ENCODE peak calls at places on chromosomes 16 and 17, in six cellular contexts. One of them, this sample, is unnamed.

GRCh38 chr17:21201302-21201602 is 12.7 kb downstream of the TMEM11 start:
- DNase-seq in IMR-90: no peak
- DNase-seq in mucosa of descending colon: no peak
- DNase-seq in NCI-H510A treated with DMSO at 0.1 percent for 48 hours: no peak
- DNase-seq in astrocyte of the cerebellum: no peak
- DNase-seq in esophagus squamous epithelium: no peak
- DNase-seq in this sample: no peak

GRCh38 chr16:55515110-55515509 is 6.2 kb downstream of the LPCAT2 start:
- DNase-seq in IMR-90: peak; percentile 54
- DNase-seq in mucosa of descending colon: no peak
- DNase-seq in NCI-H510A treated with DMSO at 0.1 percent for 48 hours: no peak
- DNase-seq in astrocyte of the cerebellum: no peak
- DNase-seq in esophagus squamous epithelium: no peak
- DNase-seq in this sample: no peak

GRCh38 chr17:82092995-82093751 is 4.9 kb downstream of the FASN start:
- DNase-seq in IMR-90: no peak
- DNase-seq in mucosa of descending colon: peak; percentile 52
- DNase-seq in NCI-H510A treated with DMSO at 0.1 percent for 48 hours: no peak
- DNase-seq in astrocyte of the cerebellum: no peak
- DNase-seq in esophagus squamous epithelium: no peak
- DNase-seq in this sample: no peak

GRCh38 chr16:85372627-85373372 is 240.3 kb upstream of the GSE1 start:
- DNase-seq in IMR-90: peak; percentile 85
- DNase-seq in mucosa of descending colon: no peak
- DNase-seq in NCI-H510A treated with DMSO at 0.1 percent for 48 hours: no peak
- DNase-seq in astrocyte of the cerebellum: no peak
- DNase-seq in esophagus squamous epithelium: no peak
- DNase-seq in this sample: no peak

GRCh38 chr17:61419496-61420046 is 19.9 kb downstream of the TBX2 start:
- DNase-seq in IMR-90: no peak
- DNase-seq in mucosa of descending colon: no peak
- DNase-seq in NCI-H510A treated with DMSO at 0.1 percent for 48 hours: no peak
- DNase-seq in astrocyte of the cerebellum: no peak
- DNase-seq in esophagus squamous epithelium: no peak
- DNase-seq in this sample: no peak

GRCh38 chr16:15874745-15875314 is 13.6 kb downstream of the CEP20 start:
- DNase-seq in IMR-90: peak; percentile 80
- DNase-seq in mucosa of descending colon: no peak
- DNase-seq in NCI-H510A treated with DMSO at 0.1 percent for 48 hours: peak; percentile 51
- DNase-seq in astrocyte of the cerebellum: peak; percentile 64
- DNase-seq in esophagus squamous epithelium: no peak
- DNase-seq in this sample: peak; percentile 62

GRCh38 chr17:8243827-8244226 is 4.0 kb downstream of the CTC1 start:
- DNase-seq in IMR-90: no peak
- DNase-seq in mucosa of descending colon: no peak
- DNase-seq in NCI-H510A treated with DMSO at 0.1 percent for 48 hours: no peak
- DNase-seq in astrocyte of the cerebellum: no peak
- DNase-seq in esophagus squamous epithelium: no peak
- DNase-seq in this sample: no peak

GRCh38 chr17:69960755-69961154 is 114.3 kb upstream of the KCNJ16 start:
- DNase-seq in IMR-90: no peak
- DNase-seq in mucosa of descending colon: no peak
- DNase-seq in NCI-H510A treated with DMSO at 0.1 percent for 48 hours: peak; percentile 13
- DNase-seq in astrocyte of the cerebellum: no peak
- DNase-seq in esophagus squamous epithelium: no peak
- DNase-seq in this sample: no peak

GRCh38 chr16:30903002-30903401 is 6.6 kb downstream of the CTF1 start:
- DNase-seq in IMR-90: no peak
- DNase-seq in mucosa of descending colon: no peak
- DNase-seq in NCI-H510A treated with DMSO at 0.1 percent for 48 hours: no peak
- DNase-seq in astrocyte of the cerebellum: no peak
- DNase-seq in esophagus squamous epithelium: no peak
- DNase-seq in this sample: no peak

GRCh38 chr17:3796110-3796821 is 4.7 kb downstream of the ITGAE start:
- DNase-seq in IMR-90: no peak
- DNase-seq in mucosa of descending colon: peak; percentile 80
- DNase-seq in NCI-H510A treated with DMSO at 0.1 percent for 48 hours: no peak
- DNase-seq in astrocyte of the cerebellum: no peak
- DNase-seq in esophagus squamous epithelium: no peak
- DNase-seq in this sample: no peak

GRCh38 chr17:55601874-55602364 is 90.7 kb upstream of the SMIM36 start:
- DNase-seq in IMR-90: peak; percentile 61
- DNase-seq in mucosa of descending colon: no peak
- DNase-seq in NCI-H510A treated with DMSO at 0.1 percent for 48 hours: peak; percentile 22
- DNase-seq in astrocyte of the cerebellum: peak; percentile 41
- DNase-seq in esophagus squamous epithelium: no peak
- DNase-seq in this sample: no peak

GRCh38 chr17:72950236-72950931 is 142.1 kb downstream of the SLC39A11 start:
- DNase-seq in IMR-90: no peak
- DNase-seq in mucosa of descending colon: no peak
- DNase-seq in NCI-H510A treated with DMSO at 0.1 percent for 48 hours: no peak
- DNase-seq in astrocyte of the cerebellum: no peak
- DNase-seq in esophagus squamous epithelium: no peak
- DNase-seq in this sample: no peak

GRCh38 chr16:77675464-77676324 is 46.6 kb upstream of the NUDT7 start:
- DNase-seq in IMR-90: peak; percentile 78
- DNase-seq in mucosa of descending colon: no peak
- DNase-seq in NCI-H510A treated with DMSO at 0.1 percent for 48 hours: peak; percentile 44
- DNase-seq in astrocyte of the cerebellum: peak; percentile 72
- DNase-seq in esophagus squamous epithelium: no peak
- DNase-seq in this sample: peak; percentile 51

GRCh38 chr17:56297142-56297541 is 143.9 kb downstream of the ANKFN1 start:
- DNase-seq in IMR-90: peak; percentile 62
- DNase-seq in mucosa of descending colon: no peak
- DNase-seq in NCI-H510A treated with DMSO at 0.1 percent for 48 hours: no peak
- DNase-seq in astrocyte of the cerebellum: peak; percentile 28
- DNase-seq in esophagus squamous epithelium: no peak
- DNase-seq in this sample: no peak

GRCh38 chr16:1003551-1004347 is 22.2 kb downstream of the SOX8 start:
- DNase-seq in IMR-90: peak; percentile 14
- DNase-seq in mucosa of descending colon: no peak
- DNase-seq in NCI-H510A treated with DMSO at 0.1 percent for 48 hours: no peak
- DNase-seq in astrocyte of the cerebellum: no peak
- DNase-seq in esophagus squamous epithelium: no peak
- DNase-seq in this sample: no peak

GRCh38 chr16:1760911-1761310 is 10.4 kb downstream of the NME3 start:
- DNase-seq in IMR-90: no peak
- DNase-seq in mucosa of descending colon: no peak
- DNase-seq in NCI-H510A treated with DMSO at 0.1 percent for 48 hours: no peak
- DNase-seq in astrocyte of the cerebellum: no peak
- DNase-seq in esophagus squamous epithelium: no peak
- DNase-seq in this sample: no peak

GRCh38 chr16:83878838-83879237 is 20.1 kb upstream of the MLYCD start:
- DNase-seq in IMR-90: peak; percentile 60
- DNase-seq in mucosa of descending colon: no peak
- DNase-seq in NCI-H510A treated with DMSO at 0.1 percent for 48 hours: peak; percentile 14
- DNase-seq in astrocyte of the cerebellum: peak; percentile 50
- DNase-seq in esophagus squamous epithelium: no peak
- DNase-seq in this sample: peak; percentile 52

GRCh38 chr17:31058958-31059357 is 35.8 kb upstream of the NF1 start:
- DNase-seq in IMR-90: no peak
- DNase-seq in mucosa of descending colon: no peak
- DNase-seq in NCI-H510A treated with DMSO at 0.1 percent for 48 hours: no peak
- DNase-seq in astrocyte of the cerebellum: no peak
- DNase-seq in esophagus squamous epithelium: no peak
- DNase-seq in this sample: no peak

GRCh38 chr16:28063047-28063521 is 430 bp downstream of the GSG1L start:
- DNase-seq in IMR-90: peak; percentile 10
- DNase-seq in mucosa of descending colon: peak; percentile 32
- DNase-seq in NCI-H510A treated with DMSO at 0.1 percent for 48 hours: no peak
- DNase-seq in astrocyte of the cerebellum: no peak
- DNase-seq in esophagus squamous epithelium: no peak
- DNase-seq in this sample: no peak

GRCh38 chr16:87418216-87418615 is 26.1 kb downstream of the MAP1LC3B start:
- DNase-seq in IMR-90: no peak
- DNase-seq in mucosa of descending colon: no peak
- DNase-seq in NCI-H510A treated with DMSO at 0.1 percent for 48 hours: no peak
- DNase-seq in astrocyte of the cerebellum: no peak
- DNase-seq in esophagus squamous epithelium: no peak
- DNase-seq in this sample: no peak

GRCh38 chr17:77451894-77452852 is 311.4 kb downstream of the SEC14L1 start:
- DNase-seq in IMR-90: peak; percentile 72
- DNase-seq in mucosa of descending colon: peak; percentile 83
- DNase-seq in NCI-H510A treated with DMSO at 0.1 percent for 48 hours: peak; percentile 81
- DNase-seq in astrocyte of the cerebellum: no peak
- DNase-seq in esophagus squamous epithelium: no peak
- DNase-seq in this sample: no peak

GRCh38 chr17:36066365-36066945 is 2.4 kb downstream of the CCL18 start:
- DNase-seq in IMR-90: no peak
- DNase-seq in mucosa of descending colon: no peak
- DNase-seq in NCI-H510A treated with DMSO at 0.1 percent for 48 hours: no peak
- DNase-seq in astrocyte of the cerebellum: no peak
- DNase-seq in esophagus squamous epithelium: no peak
- DNase-seq in this sample: no peak

GRCh38 chr17:74569392-74570003 is 2.2 kb upstream of the CD300H start:
- DNase-seq in IMR-90: peak; percentile 58
- DNase-seq in mucosa of descending colon: peak; percentile 75
- DNase-seq in NCI-H510A treated with DMSO at 0.1 percent for 48 hours: peak; percentile 10
- DNase-seq in astrocyte of the cerebellum: peak; percentile 92
- DNase-seq in esophagus squamous epithelium: peak; percentile 39
- DNase-seq in this sample: no peak

GRCh38 chr17:67615011-67615561 is 102.7 kb upstream of the NOL11 start:
- DNase-seq in IMR-90: no peak
- DNase-seq in mucosa of descending colon: no peak
- DNase-seq in NCI-H510A treated with DMSO at 0.1 percent for 48 hours: no peak
- DNase-seq in astrocyte of the cerebellum: no peak
- DNase-seq in esophagus squamous epithelium: no peak
- DNase-seq in this sample: no peak

GRCh38 chr17:45234641-45235040 is 13.0 kb downstream of the FMNL1 start:
- DNase-seq in IMR-90: no peak
- DNase-seq in mucosa of descending colon: no peak
- DNase-seq in NCI-H510A treated with DMSO at 0.1 percent for 48 hours: peak; percentile 29
- DNase-seq in astrocyte of the cerebellum: no peak
- DNase-seq in esophagus squamous epithelium: no peak
- DNase-seq in this sample: no peak

GRCh38 chr16:58084635-58085034 is 44.5 kb downstream of the CFAP20 start:
- DNase-seq in IMR-90: no peak
- DNase-seq in mucosa of descending colon: no peak
- DNase-seq in NCI-H510A treated with DMSO at 0.1 percent for 48 hours: no peak
- DNase-seq in astrocyte of the cerebellum: no peak
- DNase-seq in esophagus squamous epithelium: no peak
- DNase-seq in this sample: no peak

GRCh38 chr16:1089822-1090619 is 6.0 kb downstream of the C1QTNF8 start:
- DNase-seq in IMR-90: no peak
- DNase-seq in mucosa of descending colon: peak; percentile 93
- DNase-seq in NCI-H510A treated with DMSO at 0.1 percent for 48 hours: no peak
- DNase-seq in astrocyte of the cerebellum: no peak
- DNase-seq in esophagus squamous epithelium: no peak
- DNase-seq in this sample: no peak

GRCh38 chr16:68144008-68144407 is 58.8 kb downstream of the NFATC3 start:
- DNase-seq in IMR-90: no peak
- DNase-seq in mucosa of descending colon: no peak
- DNase-seq in NCI-H510A treated with DMSO at 0.1 percent for 48 hours: no peak
- DNase-seq in astrocyte of the cerebellum: no peak
- DNase-seq in esophagus squamous epithelium: no peak
- DNase-seq in this sample: no peak

GRCh38 chr17:40813804-40814203 is 8.6 kb downstream of the KRT10 start:
- DNase-seq in IMR-90: peak; percentile 47
- DNase-seq in mucosa of descending colon: no peak
- DNase-seq in NCI-H510A treated with DMSO at 0.1 percent for 48 hours: no peak
- DNase-seq in astrocyte of the cerebellum: no peak
- DNase-seq in esophagus squamous epithelium: no peak
- DNase-seq in this sample: no peak

GRCh38 chr17:21019976-21020575 is 22.7 kb downstream of the USP22 start:
- DNase-seq in IMR-90: no peak
- DNase-seq in mucosa of descending colon: no peak
- DNase-seq in NCI-H510A treated with DMSO at 0.1 percent for 48 hours: peak; percentile 23
- DNase-seq in astrocyte of the cerebellum: no peak
- DNase-seq in esophagus squamous epithelium: no peak
- DNase-seq in this sample: no peak

GRCh38 chr17:81918762-81919545 is 978 bp upstream of the SIRT7 start:
- DNase-seq in IMR-90: no peak
- DNase-seq in mucosa of descending colon: no peak
- DNase-seq in NCI-H510A treated with DMSO at 0.1 percent for 48 hours: no peak
- DNase-seq in astrocyte of the cerebellum: no peak
- DNase-seq in esophagus squamous epithelium: no peak
- DNase-seq in this sample: no peak

GRCh38 chr17:69466905-69467630 is 52.6 kb downstream of the MAP2K6 start:
- DNase-seq in IMR-90: peak; percentile 62
- DNase-seq in mucosa of descending colon: no peak
- DNase-seq in NCI-H510A treated with DMSO at 0.1 percent for 48 hours: peak; percentile 11
- DNase-seq in astrocyte of the cerebellum: peak; percentile 71
- DNase-seq in esophagus squamous epithelium: no peak
- DNase-seq in this sample: peak; percentile 68

GRCh38 chr16:87384162-87384999 is 805 bp upstream of the FBXO31 start:
- DNase-seq in IMR-90: no peak
- DNase-seq in mucosa of descending colon: peak; percentile 83
- DNase-seq in NCI-H510A treated with DMSO at 0.1 percent for 48 hours: peak; percentile 62
- DNase-seq in astrocyte of the cerebellum: no peak
- DNase-seq in esophagus squamous epithelium: no peak
- DNase-seq in this sample: no peak

GRCh38 chr17:6523330-6523729 is 33.0 kb downstream of the PITPNM3 start:
- DNase-seq in IMR-90: peak; percentile 26
- DNase-seq in mucosa of descending colon: no peak
- DNase-seq in NCI-H510A treated with DMSO at 0.1 percent for 48 hours: no peak
- DNase-seq in astrocyte of the cerebellum: no peak
- DNase-seq in esophagus squamous epithelium: no peak
- DNase-seq in this sample: no peak

GRCh38 chr16:89801800-89802199 is 14.6 kb downstream of the FANCA start:
- DNase-seq in IMR-90: peak; percentile 59
- DNase-seq in mucosa of descending colon: no peak
- DNase-seq in NCI-H510A treated with DMSO at 0.1 percent for 48 hours: no peak
- DNase-seq in astrocyte of the cerebellum: no peak
- DNase-seq in esophagus squamous epithelium: no peak
- DNase-seq in this sample: no peak

GRCh38 chr17:10062757-10063385 is 135.5 kb downstream of the GAS7 start:
- DNase-seq in IMR-90: no peak
- DNase-seq in mucosa of descending colon: no peak
- DNase-seq in NCI-H510A treated with DMSO at 0.1 percent for 48 hours: no peak
- DNase-seq in astrocyte of the cerebellum: no peak
- DNase-seq in esophagus squamous epithelium: no peak
- DNase-seq in this sample: no peak

GRCh38 chr16:3149630-3150345 is 15.0 kb downstream of the ZNF213 start:
- DNase-seq in IMR-90: peak; percentile 42
- DNase-seq in mucosa of descending colon: peak; percentile 86
- DNase-seq in NCI-H510A treated with DMSO at 0.1 percent for 48 hours: peak; percentile 42
- DNase-seq in astrocyte of the cerebellum: no peak
- DNase-seq in esophagus squamous epithelium: no peak
- DNase-seq in this sample: peak; percentile 54

This sample was measured in foreskin melanocyte.